ENCODE peak calls at places on chromosome 5, in seven cellular contexts. Q is A673, S is esophagus squamous epithelium, G is PC-9, U is testis, J is cardiac muscle cell, X is psoas muscle. W is an unnamed sample.

GRCh38 chr5:171162165-171162564 is 146.9 kb upstream of the TLX3 start:
- DNase-seq in Q (no peak), S (no peak), G (no peak), U (no peak), J (no peak), X (no peak), W (no peak)

GRCh38 chr5:111929892-111930291 is 172.9 kb upstream of the NREP start:
- DNase-seq in Q (peak), S (no peak), G (no peak), U (no peak), J (peak), X (no peak), W (no peak)

GRCh38 chr5:612498-613424 is 621 bp downstream of the CEP72 start:
- DNase-seq in Q (peak), S (no peak), G (no peak), U (peak), J (peak), X (peak), W (no peak)

GRCh38 chr5:15612915-15613635 is 113.1 kb downstream of the FBXL7 start:
- DNase-seq in Q (no peak), S (no peak), G (no peak), U (no peak), J (no peak), X (no peak), W (no peak)

GRCh38 chr5:123429993-123430392 is 6.8 kb upstream of the CEP120 start:
- DNase-seq in Q (peak), S (no peak), G (peak), U (no peak), J (peak), X (no peak), W (no peak)

GRCh38 chr5:150299571-150300327 is 3.0 kb downstream of the ARSI start:
- DNase-seq in Q (no peak), S (no peak), G (peak), U (no peak), J (peak), X (no peak), W (no peak)

GRCh38 chr5:180331647-180331950 is 21.5 kb downstream of the GFPT2 start:
- DNase-seq in Q (no peak), S (no peak), G (no peak), U (no peak), J (no peak), X (no peak), W (no peak)

GRCh38 chr5:35313296-35313695 is 83.0 kb upstream of the PRLR start:
- DNase-seq in Q (no peak), S (no peak), G (no peak), U (no peak), J (peak), X (no peak), W (no peak)

GRCh38 chr5:116765441-116765840 is 190.8 kb upstream of the SEMA6A start:
- DNase-seq in Q (peak), S (no peak), G (no peak), U (no peak), J (no peak), X (no peak), W (no peak)

GRCh38 chr5:59483971-59484472 is 409.5 kb downstream of the PDE4D start:
- DNase-seq in Q (no peak), S (no peak), G (no peak), U (no peak), J (no peak), X (no peak), W (no peak)

GRCh38 chr5:123422433-123423277 is 548 bp downstream of the CEP120 start:
- DNase-seq in Q (peak), S (no peak), G (no peak), U (peak), J (peak), X (no peak), W (no peak)

GRCh38 chr5:1065143-1065750 is 46.6 kb downstream of the SLC12A7 start:
- DNase-seq in Q (no peak), S (no peak), G (no peak), U (no peak), J (no peak), X (no peak), W (no peak)

GRCh38 chr5:55226027-55226933 is 835 bp downstream of the MCIDAS start:
- DNase-seq in Q (peak), S (no peak), G (peak), U (peak), J (peak), X (no peak), W (no peak)

GRCh38 chr5:120471971-120472370 is 7.9 kb downstream of the PRR16 start:
- DNase-seq in Q (no peak), S (no peak), G (no peak), U (no peak), J (no peak), X (no peak), W (no peak)

GRCh38 chr5:150778517-150779396 is at the start of gene SMIM3:
- DNase-seq in Q (peak), S (no peak), G (peak), U (peak), J (peak), X (peak), W (peak)

GRCh38 chr5:173123416-173123815 is 20.9 kb upstream of the BNIP1 start:
- DNase-seq in Q (no peak), S (no peak), G (no peak), U (no peak), J (peak), X (no peak), W (no peak)

GRCh38 chr5:171137768-171138540 is 171.1 kb upstream of the TLX3 start:
- DNase-seq in Q (no peak), S (no peak), G (no peak), U (no peak), J (no peak), X (no peak), W (no peak)

DNA sequence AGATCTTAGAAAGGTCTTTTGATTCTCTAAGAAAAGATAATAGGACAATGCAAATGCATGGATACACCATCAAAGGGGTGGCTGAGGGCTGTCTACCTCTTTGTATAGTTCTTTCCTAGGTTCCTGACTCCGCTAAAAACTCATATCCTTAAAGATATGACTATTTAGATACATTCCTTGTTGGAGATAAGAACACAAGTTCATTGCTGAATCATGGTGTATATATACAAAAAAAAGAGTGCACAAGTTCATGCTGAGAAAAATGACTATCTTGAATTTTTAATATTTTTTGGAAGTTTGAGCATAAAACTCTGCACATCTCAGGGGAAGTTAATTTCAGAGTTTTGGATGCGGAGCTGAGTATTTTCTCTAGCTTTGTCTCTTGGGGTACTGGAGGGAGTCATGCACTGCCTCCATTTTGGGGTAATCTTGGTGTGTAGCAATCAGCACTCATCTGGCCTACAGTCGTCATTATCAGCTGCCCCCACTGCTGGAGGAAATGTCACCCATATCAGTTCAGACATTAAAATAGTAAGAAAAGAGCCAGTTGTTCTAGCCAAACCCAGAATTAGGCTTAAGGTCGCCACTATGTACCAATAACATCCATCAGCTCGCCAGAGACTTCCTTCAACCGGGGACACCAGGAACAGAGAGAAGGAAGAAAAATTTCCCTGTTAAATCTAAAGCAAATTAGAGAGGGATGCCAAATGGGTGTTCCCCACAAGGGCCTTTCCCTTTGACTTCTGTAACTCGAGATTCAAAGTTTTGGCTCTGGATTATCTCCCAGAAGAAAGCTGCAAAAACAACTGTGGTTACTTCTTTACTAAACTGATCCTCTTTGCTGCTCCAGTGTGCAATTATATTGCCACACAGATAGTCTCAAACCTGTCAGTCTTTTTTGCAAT is 49.0 kb downstream of the PTTG1 start:
- DNase-seq in Q (no peak), S (no peak), G (no peak), U (peak), J (peak), X (no peak), W (no peak)
- H3K4me3 ChIP-seq in Q (no peak), S (no peak), G (no peak), U (no peak), J (no peak), X (no peak), W (no peak)

DNA sequence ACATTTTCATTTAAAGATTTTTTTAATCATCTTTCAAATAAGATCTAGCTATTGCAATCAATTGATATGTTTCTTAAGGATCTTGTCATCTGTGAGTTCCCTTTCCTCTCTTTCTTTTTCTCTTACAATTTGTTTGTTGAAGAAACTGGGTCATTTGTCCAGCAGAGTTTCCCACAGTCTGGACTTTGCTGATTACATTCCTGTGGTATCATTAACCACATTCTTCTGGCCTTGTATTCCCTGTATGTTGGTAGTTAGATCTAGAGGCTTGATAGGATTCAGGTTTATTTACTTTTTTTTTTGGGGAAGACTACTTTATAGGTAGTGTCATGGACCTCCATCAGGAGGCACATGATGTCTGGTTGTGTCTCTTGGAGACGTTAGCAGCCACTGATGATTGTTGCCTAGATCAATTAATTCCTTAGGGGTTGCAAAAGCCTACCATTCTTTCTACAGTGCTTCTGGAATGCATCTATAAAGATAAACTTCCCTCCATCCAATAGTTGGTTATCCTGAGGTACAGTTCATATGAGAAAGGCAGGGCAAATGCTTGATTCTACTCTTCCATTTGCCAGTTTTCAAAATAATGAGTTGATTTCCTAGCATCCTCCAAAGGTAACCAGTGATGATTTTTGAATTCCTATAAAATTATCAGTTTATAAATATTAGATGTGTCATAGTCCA is 14.3 kb downstream of the PDE8B start:
- DNase-seq in Q (no peak), S (no peak), G (peak), U (no peak), J (peak), X (no peak), W (no peak)
- H3K27ac ChIP-seq in Q (no peak), S (no peak), G (no peak), U (no peak), J (no peak), X (no peak), W (no peak)

GRCh38 chr5:154610321-154611154 is 132.5 kb upstream of the HAND1 start:
- DNase-seq in Q (peak), S (peak), G (peak), U (peak), J (peak), X (peak), W (peak)
- TF ChIP-seq CTCF in Q (peak), S (peak), G (peak), U (peak), J (peak), X (peak), W (peak)

GRCh38 chr5:132557425-132557805 is 638 bp downstream of the RAD50 start:
- DNase-seq in Q (peak), S (no peak), G (peak), U (peak), J (peak), X (peak), W (peak)

GRCh38 chr5:132559661-132560060 is 2.9 kb downstream of the RAD50 start:
- DNase-seq in Q (no peak), S (no peak), G (no peak), U (no peak), J (no peak), X (no peak), W (no peak)

GRCh38 chr5:132561601-132562000 is 4.8 kb downstream of the RAD50 start:
- DNase-seq in Q (no peak), S (no peak), G (no peak), U (no peak), J (no peak), X (no peak), W (no peak)

GRCh38 chr5:132556511-132557424 is at the start of gene RAD50:
- DNase-seq in Q (peak), S (peak), G (peak), U (peak), J (peak), X (peak), W (peak)
- H3K4me3 ChIP-seq in Q (peak), S (peak), G (peak), U (peak), J (peak), X (peak), W (peak)

GRCh38 chr5:148445578-148445977 is 61.8 kb downstream of the FBXO38 start:
- DNase-seq in Q (no peak), S (no peak), G (no peak), U (no peak), J (no peak), X (no peak), W (no peak)
- H3K27ac ChIP-seq in Q (no peak), S (no peak), G (no peak), U (no peak), J (peak), X (no peak), W (no peak)

GRCh38 chr5:154415114-154415513 is 30.7 kb upstream of the SAP30L start:
- DNase-seq in Q (no peak), S (no peak), G (no peak), U (no peak), J (no peak), X (no peak), W (no peak)

GRCh38 chr5:154421868-154422267 is 23.9 kb upstream of the SAP30L start:
- DNase-seq in Q (peak), S (no peak), G (no peak), U (no peak), J (peak), X (no peak), W (no peak)

GRCh38 chr5:154422298-154422697 is 23.5 kb upstream of the SAP30L start:
- DNase-seq in Q (no peak), S (no peak), G (no peak), U (no peak), J (no peak), X (no peak), W (no peak)

GRCh38 chr5:154419236-154419635 is 26.6 kb upstream of the SAP30L start:
- DNase-seq in Q (no peak), S (no peak), G (no peak), U (no peak), J (no peak), X (no peak), W (no peak)

DNA sequence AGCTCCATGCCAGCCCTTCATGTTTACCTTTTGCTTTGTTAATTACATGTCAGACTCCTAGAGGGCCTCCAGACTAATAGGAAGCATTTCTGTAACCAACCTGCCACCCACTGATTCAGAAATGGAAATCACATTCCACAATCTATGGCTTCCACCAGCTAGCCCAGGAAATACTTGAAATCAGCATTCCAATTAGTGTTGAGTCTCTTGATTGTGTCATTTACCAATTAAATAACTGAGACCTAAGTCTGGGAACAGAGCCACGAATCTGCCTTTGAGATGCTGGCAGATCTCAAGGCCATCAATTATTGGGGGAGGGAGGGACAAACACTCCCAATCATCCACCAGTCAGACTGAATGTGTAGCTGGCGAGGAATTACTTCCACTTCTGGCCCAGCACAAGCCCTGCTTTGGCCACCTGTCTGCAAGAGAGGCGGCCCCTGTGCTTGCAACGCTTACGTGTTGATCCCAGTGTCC is 27.4 kb upstream of the SAP30L start:
- DNase-seq in Q (peak), S (no peak), G (no peak), U (peak), J (no peak), X (no peak), W (no peak)
- TF ChIP-seq CTCF in Q (no peak), S (no peak), G (no peak), U (no peak), J (no peak), X (no peak), W (no peak)

GRCh38 chr5:77851229-77852067 is 75.3 kb upstream of the TBCA start:
- DNase-seq in Q (peak), S (no peak), G (no peak), U (peak), J (peak), X (no peak), W (no peak)
- H3K4me3 ChIP-seq in Q (peak), S (peak), G (no peak), U (peak), J (peak), X (peak), W (peak)

GRCh38 chr5:16808936-16809815 is 126.9 kb downstream of the MYO10 start:
- DNase-seq in Q (no peak), S (no peak), G (no peak), U (no peak), J (no peak), X (no peak), W (no peak)
- H3K27ac ChIP-seq in Q (peak), S (no peak), G (no peak), U (no peak), J (peak), X (no peak), W (no peak)

DNA sequence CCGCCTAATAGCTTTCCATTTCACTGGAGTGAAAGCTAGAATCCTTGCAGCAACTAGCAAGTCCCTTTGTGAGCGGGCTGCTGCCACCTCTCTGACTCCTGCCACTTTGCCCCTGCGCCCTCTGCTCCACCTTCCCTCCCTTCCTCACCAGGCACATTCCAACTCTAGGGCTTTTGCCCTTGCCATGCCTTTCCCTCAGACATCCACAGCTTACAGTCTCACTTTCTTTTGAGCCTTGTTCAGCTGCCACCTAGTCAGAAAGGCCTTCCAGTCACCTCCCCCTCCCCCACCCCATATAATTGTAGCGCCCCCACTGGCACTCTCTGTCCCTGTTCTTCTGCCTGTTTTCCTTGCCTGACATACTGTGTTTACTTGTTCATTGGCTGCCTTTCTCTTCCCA is 31.0 kb downstream of the CYSTM1 start:
- DNase-seq in Q (no peak), S (no peak), G (no peak), U (no peak), J (no peak), X (no peak), W (no peak)
- TF ChIP-seq CTCF in Q (no peak), S (no peak), G (no peak), U (no peak), J (peak), X (no peak), W (no peak)

GRCh38 chr5:108433600-108433999 is 51.7 kb upstream of the FBXL17 start:
- DNase-seq in Q (no peak), S (no peak), G (no peak), U (no peak), J (no peak), X (no peak), W (no peak)

GRCh38 chr5:108437425-108437824 is 55.5 kb upstream of the FBXL17 start:
- DNase-seq in Q (no peak), S (no peak), G (no peak), U (no peak), J (no peak), X (no peak), W (no peak)

GRCh38 chr5:108430931-108431608 is 49.2 kb upstream of the FBXL17 start:
- DNase-seq in Q (no peak), S (no peak), G (no peak), U (no peak), J (no peak), X (no peak), W (no peak)

GRCh38 chr5:108432024-108432423 is 50.1 kb upstream of the FBXL17 start:
- DNase-seq in Q (no peak), S (no peak), G (no peak), U (no peak), J (no peak), X (no peak), W (no peak)
- H3K4me3 ChIP-seq in Q (no peak), S (no peak), G (no peak), U (no peak), J (no peak), X (no peak), W (no peak)

W was measured in lung.